ENCODE peak calls at places on chromosomes 5 and 9, in six cellular contexts. Q, O, I, H, A and L are unnamed samples.

GRCh38 chr5:107331312-107331711 is 339.4 kb downstream of the EFNA5 start:
- DNase-seq in A (no peak), I (no peak), Q (no peak), O (no peak), H (no peak), L (no peak)

GRCh38 chr5:108094808-108095207 is 287.1 kb downstream of the FBXL17 start:
- DNase-seq in O (no peak), I (no peak), A (no peak), H (no peak), Q (no peak), L (no peak)

GRCh38 chr9:75229605-75230332 is 141.5 kb downstream of the OSTF1 start:
- DNase-seq in A (no peak), I (peak), Q (peak), H (no peak), O (peak), L (no peak)

GRCh38 chr5:56078675-56079500 is 84.1 kb upstream of the IL6ST start:
- DNase-seq in H (no peak), Q (no peak), O (no peak), I (peak), A (no peak), L (peak)

GRCh38 chr5:172530406-172530805 is 76.1 kb upstream of the SH3PXD2B start:
- DNase-seq in A (no peak), I (no peak), Q (no peak), O (no peak), H (no peak), L (no peak)

GRCh38 chr5:43063731-43064171 is 23.6 kb upstream of the ANXA2R start:
- DNase-seq in H (no peak), I (no peak), A (no peak), O (no peak), Q (peak), L (peak)

GRCh38 chr5:141850183-141850768 is 27.9 kb downstream of the PCDH1 start:
- DNase-seq in A (peak), H (no peak), Q (peak), I (no peak), O (no peak), L (no peak)

GRCh38 chr9:125843646-125844045 is 96.5 kb downstream of the PBX3 start:
- DNase-seq in O (no peak), I (no peak), H (no peak), Q (no peak), A (peak), L (no peak)

GRCh38 chr5:6535594-6535993 is 86.9 kb downstream of the UBE2QL1 start:
- DNase-seq in O (no peak), Q (no peak), I (no peak), A (no peak), H (no peak), L (no peak)

GRCh38 chr5:158943057-158943456 is 156.7 kb downstream of the EBF1 start:
- DNase-seq in H (no peak), I (peak), Q (peak), A (no peak), O (peak), L (no peak)

GRCh38 chr5:375336-375920 is 53.9 kb downstream of the AHRR start:
- DNase-seq in O (no peak), I (no peak), H (peak), Q (no peak), A (peak), L (no peak)

GRCh38 chr5:109707531-109707930 is 17.8 kb downstream of the MAN2A1 start:
- DNase-seq in I (peak), A (no peak), Q (no peak), O (no peak), H (no peak), L (no peak)

GRCh38 chr9:96486351-96487029 is 36.5 kb downstream of the HABP4 start:
- DNase-seq in H (no peak), O (no peak), I (no peak), A (peak), Q (no peak), L (no peak)

GRCh38 chr9:99353408-99353807 is 131.3 kb downstream of the SEC61B start:
- DNase-seq in A (no peak), H (no peak), O (no peak), I (no peak), Q (no peak), L (no peak)

GRCh38 chr9:133112361-133113026 is 8.5 kb downstream of the RALGDS start:
- DNase-seq in O (no peak), Q (no peak), A (no peak), I (no peak), H (no peak), L (no peak)

GRCh38 chr9:77981332-77981731 is 50.3 kb downstream of the GNAQ start:
- DNase-seq in H (no peak), Q (peak), A (no peak), I (no peak), O (no peak), L (peak)

GRCh38 chr5:57327934-57328333 is 154.1 kb downstream of the GPBP1 start:
- DNase-seq in Q (peak), O (peak), H (no peak), A (no peak), I (peak), L (no peak)

GRCh38 chr5:7078901-7079300 is 317.0 kb upstream of the ADCY2 start:
- DNase-seq in H (peak), O (no peak), I (no peak), Q (peak), A (peak), L (peak)

GRCh38 chr9:18544456-18544855 is 70.5 kb downstream of the ADAMTSL1 start:
- DNase-seq in Q (no peak), H (no peak), O (no peak), A (no peak), I (no peak), L (no peak)

GRCh38 chr5:177378884-177379883 is 5.0 kb upstream of the SLC34A1 start:
- DNase-seq in I (peak), H (no peak), O (no peak), Q (peak), A (no peak), L (peak)

GRCh38 chr9:95224371-95225015 is 93.0 kb downstream of the FANCC start:
- DNase-seq in Q (no peak), H (no peak), I (no peak), O (no peak), A (no peak), L (no peak)

GRCh38 chr9:102403514-102403913 is 591.6 kb upstream of the CYLC2 start:
- DNase-seq in O (no peak), Q (no peak), A (no peak), I (no peak), H (no peak), L (no peak)

GRCh38 chr9:18851069-18851468 is 181.9 kb downstream of the SAXO1 start:
- DNase-seq in A (no peak), I (no peak), Q (no peak), O (no peak), H (no peak), L (no peak)

GRCh38 chr5:103860327-103860726 is 297.7 kb upstream of the NUDT12 start:
- DNase-seq in H (no peak), Q (no peak), O (no peak), I (no peak), A (peak), L (no peak)

GRCh38 chr5:81909677-81910076 is 62.1 kb upstream of the ATG10 start:
- DNase-seq in O (no peak), A (no peak), H (no peak), I (no peak), Q (no peak), L (peak)

GRCh38 chr5:159038907-159039306 is 60.8 kb downstream of the EBF1 start:
- DNase-seq in O (no peak), I (no peak), A (no peak), Q (no peak), H (no peak), L (no peak)

GRCh38 chr5:142684508-142685031 is 1.3 kb downstream of the FGF1 start:
- DNase-seq in H (no peak), Q (no peak), A (no peak), O (no peak), I (no peak), L (no peak)

GRCh38 chr9:126699401-126699851 is 85.7 kb downstream of the LMX1B start:
- DNase-seq in Q (no peak), I (no peak), O (no peak), A (peak), H (no peak), L (no peak)

GRCh38 chr5:5585751-5586341 is 163.4 kb downstream of the ICE1 start:
- DNase-seq in I (no peak), H (no peak), Q (no peak), A (no peak), O (no peak), L (peak)

GRCh38 chr5:173753307-173754168 is 134.6 kb upstream of the CPEB4 start:
- DNase-seq in Q (no peak), O (no peak), I (peak), A (peak), H (peak), L (no peak)

GRCh38 chr9:137064027-137064879 is 6.1 kb downstream of the SAPCD2 start:
- DNase-seq in O (no peak), H (peak), Q (peak), A (peak), I (peak), L (peak)

GRCh38 chr9:13110766-13111400 is 168.6 kb downstream of the MPDZ start:
- DNase-seq in H (no peak), O (no peak), I (no peak), Q (no peak), A (no peak), L (no peak)

GRCh38 chr9:76215066-76215465 is 179.2 kb downstream of the RFK start:
- DNase-seq in A (no peak), I (no peak), H (no peak), O (no peak), Q (peak), L (no peak)

GRCh38 chr5:171592741-171593140 is 173.3 kb downstream of the FGF18 start:
- DNase-seq in Q (no peak), H (no peak), I (no peak), O (no peak), A (no peak), L (no peak)

GRCh38 chr5:110398951-110399350 is 327.5 kb downstream of the TMEM232 start:
- DNase-seq in I (no peak), A (no peak), H (no peak), Q (no peak), O (no peak), L (no peak)

GRCh38 chr5:1952456-1953099 is 69.9 kb upstream of the IRX4 start:
- DNase-seq in Q (no peak), I (no peak), A (no peak), H (peak), O (no peak), L (no peak)

GRCh38 chr5:142548739-142549275 is 137.1 kb downstream of the FGF1 start:
- DNase-seq in H (peak), I (peak), A (peak), O (peak), Q (peak), L (peak)

GRCh38 chr5:10411336-10411735 is 30.3 kb upstream of the ROPN1L start:
- DNase-seq in O (no peak), A (no peak), I (no peak), Q (no peak), H (no peak), L (no peak)

GRCh38 chr5:19917588-19917987 is 70.4 kb downstream of the CDH18 start:
- DNase-seq in A (no peak), Q (no peak), O (no peak), H (no peak), I (no peak), L (no peak)

DNA sequence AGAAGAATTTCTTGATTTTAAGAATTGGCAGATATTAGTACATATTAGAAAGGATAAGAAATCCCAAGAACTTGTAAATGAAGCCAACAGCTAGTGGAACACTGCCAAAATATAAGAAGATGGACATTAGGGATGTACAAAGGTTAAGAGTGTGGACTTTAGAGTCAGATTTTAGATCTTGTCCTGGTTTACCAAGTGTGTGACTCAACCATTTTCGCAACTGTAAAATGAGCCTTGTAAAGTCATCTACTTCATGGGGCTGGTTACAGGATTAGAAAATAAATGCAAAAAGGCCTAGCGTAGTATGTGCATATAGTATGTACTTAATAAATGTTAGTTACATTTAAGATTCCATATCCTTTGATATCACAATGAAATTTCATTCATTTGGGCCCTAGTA is 260.0 kb downstream of the RAB3C start:
- DNase-seq in H (no peak), A (no peak), O (no peak), I (no peak), Q (peak), L (peak)
- TF ChIP-seq MAX in H (no peak), A (no peak), O (no peak), I (no peak), Q (no peak), L (no peak)

DNA sequence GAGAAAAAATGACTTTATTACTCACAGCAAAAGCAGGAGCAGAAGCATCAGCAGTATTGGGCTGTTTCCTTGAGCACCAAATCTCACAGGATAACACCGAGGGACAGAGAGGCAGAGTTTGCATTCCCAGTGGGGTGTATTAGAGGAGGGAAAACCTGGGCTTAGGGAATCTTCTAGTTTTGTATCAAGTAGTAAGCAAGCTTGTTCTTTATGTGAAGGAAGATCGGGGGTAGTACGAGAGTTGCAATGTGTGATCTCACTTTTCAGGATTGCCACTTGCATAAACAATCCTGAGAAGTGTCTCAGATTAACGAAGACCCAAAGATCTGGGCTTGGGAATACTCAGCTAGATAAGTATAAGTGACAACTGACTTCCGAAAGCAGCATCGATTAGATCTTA is 1163.0 kb downstream of the TAF11L14 start:
- DNase-seq in Q (no peak), A (no peak), I (no peak), H (no peak), O (no peak), L (no peak)
- TF ChIP-seq MAX in Q (no peak), A (no peak), I (no peak), H (no peak), O (no peak), L (no peak)

DNA sequence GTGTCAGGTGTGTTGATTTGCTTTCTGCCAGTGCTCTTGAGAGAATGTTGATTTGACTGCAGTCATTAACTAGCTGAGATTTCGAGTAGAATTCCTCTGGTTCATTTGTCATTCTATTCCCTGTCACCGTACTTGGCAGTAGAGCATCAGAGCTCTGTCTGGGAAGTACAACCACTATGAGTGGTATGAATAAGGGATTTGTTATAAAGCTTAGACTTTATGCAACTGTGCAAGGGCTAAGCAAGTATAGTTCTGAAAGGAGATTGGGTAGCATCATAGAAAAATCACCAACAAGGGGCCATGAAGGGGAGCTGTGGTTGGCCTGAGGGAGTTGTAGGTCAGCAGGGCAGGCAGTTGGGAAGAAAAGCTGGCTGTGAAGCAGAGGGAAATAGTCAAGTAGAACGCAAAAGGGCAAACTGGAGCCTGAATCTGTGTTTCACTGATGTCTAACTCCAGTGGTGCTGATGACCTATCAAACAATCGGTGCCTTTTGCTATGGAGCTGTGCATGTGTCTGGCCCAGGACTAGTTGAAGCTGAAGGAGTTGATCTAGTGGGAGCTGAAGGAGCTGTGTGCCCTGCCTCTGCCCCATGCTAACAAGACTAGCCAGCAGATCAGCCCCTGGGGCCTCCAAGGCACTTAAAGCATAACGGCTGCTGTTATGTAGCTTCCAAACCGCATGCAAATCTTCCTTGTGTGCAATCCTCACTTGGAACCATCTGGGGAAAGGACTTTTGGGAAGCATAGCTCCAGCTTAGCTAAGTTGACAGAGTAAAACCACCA is 110.0 kb downstream of the SLC28A3 start:
- DNase-seq in I (no peak), H (no peak), Q (no peak), A (no peak), O (no peak), L (no peak)
- TF ChIP-seq MAX in I (no peak), H (no peak), Q (no peak), A (no peak), O (no peak), L (no peak)

GRCh38 chr5:65873181-65873580 is 53.2 kb upstream of the ERBIN start:
- DNase-seq in A (no peak), O (no peak), H (no peak), I (no peak), Q (no peak), L (no peak)
- TF ChIP-seq MAX in A (no peak), O (no peak), H (no peak), I (no peak), Q (no peak), L (no peak)

GRCh38 chr9:31574006-31574750 is 810.3 kb upstream of the ACO1 start:
- DNase-seq in I (no peak), A (no peak), O (no peak), Q (no peak), H (no peak), L (no peak)
- TF ChIP-seq MAX in I (no peak), A (no peak), O (no peak), Q (no peak), H (no peak), L (no peak)

GRCh38 chr5:92308679-92309078 is 925.6 kb upstream of the ARRDC3 start:
- DNase-seq in I (no peak), O (no peak), A (peak), Q (peak), H (no peak), L (no peak)
- TF ChIP-seq MAX in I (no peak), O (no peak), A (no peak), Q (no peak), H (no peak), L (no peak)

DNA sequence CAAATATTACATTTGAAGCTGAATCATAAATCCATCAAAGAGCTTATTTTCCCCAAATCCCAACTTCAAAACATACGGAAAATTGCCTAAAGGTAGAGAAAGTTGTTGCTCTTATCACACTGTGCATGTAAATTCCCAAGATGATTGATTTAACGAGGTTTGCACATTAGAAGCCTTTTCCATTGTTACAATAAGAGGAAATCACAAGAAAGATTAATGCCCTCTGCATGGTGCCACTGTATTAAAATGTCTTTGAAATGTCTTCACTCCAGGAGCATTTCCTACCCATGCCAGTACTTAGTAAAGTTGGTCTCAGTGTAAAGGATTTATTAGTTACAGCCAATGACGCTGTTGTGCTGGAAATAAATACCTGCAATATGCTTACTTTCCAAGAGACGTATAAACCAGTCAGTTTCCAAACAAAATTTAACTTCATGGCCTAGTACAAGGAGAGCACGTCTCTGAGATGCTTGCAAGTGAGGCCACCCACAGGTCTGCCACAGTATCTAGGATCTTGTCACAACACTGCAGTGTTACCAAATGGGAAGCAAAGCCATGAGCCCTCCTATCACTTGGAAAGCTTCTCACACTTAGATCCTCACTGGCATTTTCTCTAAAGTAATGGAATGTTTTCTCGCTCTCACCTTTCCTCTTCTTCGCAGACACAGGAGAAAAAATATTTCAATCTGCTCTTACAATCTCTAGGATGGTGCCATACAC is 112.4 kb downstream of the CETN3 start:
- DNase-seq in Q (no peak), I (no peak), A (no peak), H (no peak), O (no peak), L (no peak)
- TF ChIP-seq MAX in Q (no peak), I (no peak), A (no peak), H (no peak), O (no peak), L (no peak)

DNA sequence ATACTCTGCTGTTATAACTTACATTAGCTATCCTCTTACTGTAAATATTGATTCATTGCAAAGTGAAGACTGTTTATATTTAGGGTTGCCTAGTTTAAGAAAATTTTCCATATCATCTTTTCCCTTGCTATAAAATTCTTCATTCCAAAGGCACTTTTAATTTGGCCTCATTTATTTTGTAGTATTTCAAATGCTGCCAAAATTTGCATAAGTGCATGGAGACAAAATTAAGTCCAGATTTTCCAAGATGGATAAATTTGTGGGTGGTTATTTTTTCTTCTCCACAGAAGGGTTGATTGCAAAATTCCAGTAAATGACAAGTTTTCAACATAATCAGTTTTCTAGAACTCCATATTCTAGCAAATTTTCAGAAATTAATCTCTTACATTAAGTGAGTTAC is 141.5 kb upstream of the MTAP start:
- DNase-seq in Q (no peak), H (no peak), I (no peak), A (no peak), O (no peak), L (no peak)
- TF ChIP-seq MAX in Q (no peak), H (no peak), I (no peak), A (no peak), O (no peak), L (no peak)